ENCODE peak calls at places on chromosomes 5 and 9, in nine cellular contexts. O is IMR-90, F is AG09309, J is GM12865, D is heart right ventricle, T is right lobe of liver, B is body of pancreas, S is cardiac fibroblast, K is brain microvascular endothelial cell. Y is an unnamed sample.

GRCh38 chr9:78592866-78593265 is 295.9 kb downstream of the PSAT1 start:
- DNase-seq in O (peak), F (peak), J (no peak), D (no peak), T (no peak), B (no peak), S (no peak), K (peak), Y (peak)

GRCh38 chr5:76690027-76690679 is 25.8 kb upstream of the F2R start:
- DNase-seq in O (no peak), F (no peak), J (no peak), D (no peak), T (no peak), B (no peak), S (no peak), K (no peak), Y (no peak)

GRCh38 chr5:40578501-40579451 is 100.9 kb upstream of the PTGER4 start:
- DNase-seq in O (peak), F (no peak), J (peak), D (no peak), T (no peak), B (no peak), S (peak), K (peak), Y (no peak)

GRCh38 chr5:108276187-108276586 is 105.7 kb downstream of the FBXL17 start:
- DNase-seq in O (no peak), F (no peak), J (no peak), D (no peak), T (no peak), B (no peak), S (no peak), K (no peak), Y (no peak)

GRCh38 chr9:14315754-14316573 is 2.0 kb upstream of the NFIB start:
- DNase-seq in O (no peak), F (no peak), J (no peak), D (no peak), T (peak), B (peak), S (peak), K (peak), Y (peak)

GRCh38 chr9:81031422-81032029 is 657.8 kb downstream of the TLE1 start:
- DNase-seq in O (peak), F (no peak), J (no peak), D (no peak), T (no peak), B (peak), S (no peak), K (no peak), Y (peak)

GRCh38 chr5:124701873-124702272 is 44.6 kb downstream of the ZNF608 start:
- DNase-seq in O (no peak), F (no peak), J (peak), D (no peak), T (no peak), B (no peak), S (no peak), K (no peak), Y (no peak)

GRCh38 chr5:170554566-170555267 is 50.9 kb downstream of the KCNIP1 start:
- DNase-seq in O (peak), F (no peak), J (no peak), D (no peak), T (no peak), B (peak), S (peak), K (peak), Y (no peak)

GRCh38 chr9:133108794-133109641 is 12.0 kb downstream of the RALGDS start:
- DNase-seq in O (no peak), F (no peak), J (no peak), D (no peak), T (peak), B (no peak), S (no peak), K (no peak), Y (no peak)

GRCh38 chr5:99258819-99259218 is 330.0 kb upstream of the CHD1 start:
- DNase-seq in O (no peak), F (no peak), J (no peak), D (no peak), T (no peak), B (no peak), S (no peak), K (no peak), Y (no peak)

GRCh38 chr5:43833966-43834365 is 231.0 kb downstream of the NNT start:
- DNase-seq in O (peak), F (no peak), J (no peak), D (no peak), T (no peak), B (no peak), S (no peak), K (no peak), Y (no peak)

DNA sequence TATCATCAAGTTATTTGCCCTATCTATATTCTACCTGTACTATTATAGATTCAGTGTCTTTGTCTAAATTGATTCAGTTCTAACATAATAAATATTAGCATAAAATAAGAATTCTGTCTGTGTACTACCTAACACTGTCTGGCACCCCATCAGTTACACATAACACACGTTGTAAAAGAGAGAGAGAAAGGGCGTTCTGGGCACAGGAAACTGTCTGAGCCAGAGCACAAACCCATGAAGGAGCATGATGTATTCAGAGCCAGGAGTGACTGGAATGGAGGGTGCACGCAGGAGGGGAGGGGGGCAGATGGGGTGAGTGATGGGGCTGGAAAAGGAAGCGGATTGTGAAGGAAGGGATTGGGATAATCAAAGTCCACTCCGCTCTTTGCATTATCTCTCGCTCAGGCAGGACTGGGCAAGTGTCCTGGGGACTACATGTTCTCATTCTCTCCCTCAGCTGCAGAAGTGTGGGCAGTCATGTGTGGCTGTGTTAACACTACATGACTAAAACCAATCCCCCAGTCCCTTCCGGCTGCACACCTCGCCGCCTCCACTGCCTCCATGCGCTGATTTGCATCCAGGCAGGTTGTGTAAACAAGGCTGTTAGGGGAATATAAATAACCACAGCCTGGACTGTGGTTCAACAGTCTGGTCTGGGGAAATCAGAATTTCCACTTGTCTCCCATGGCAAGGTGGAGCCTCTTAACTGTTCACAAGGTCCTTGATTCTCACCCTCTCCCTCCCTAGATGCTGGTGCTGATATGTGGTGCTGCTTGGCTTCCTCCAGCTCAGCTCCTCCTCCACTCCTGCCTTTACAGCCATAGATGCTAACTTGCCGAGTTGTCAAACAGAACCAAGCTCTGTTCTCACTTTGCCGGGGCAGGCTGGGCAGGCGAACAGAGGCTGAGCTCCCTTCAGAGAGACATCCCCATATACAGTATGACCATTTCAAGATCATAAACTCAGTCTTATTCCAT is 367.5 kb upstream of the BRINP1 start:
- DNase-seq in O (no peak), F (no peak), J (peak), D (no peak), T (no peak), B (peak), S (no peak), K (no peak), Y (no peak)
- H3K4me3 ChIP-seq in O (no peak), F (no peak), J (no peak), D (no peak), T (no peak), B (no peak), S (no peak), K (no peak), Y (no peak)

GRCh38 chr5:35598707-35599370 is 18.8 kb upstream of the SPEF2 start:
- DNase-seq in O (no peak), F (no peak), J (peak), D (no peak), T (no peak), B (peak), S (peak), K (no peak), Y (no peak)
- TF ChIP-seq CTCF in O (no peak), F (no peak), J (no peak), D (no peak), T (peak), B (no peak), S (no peak), K (no peak), Y (no peak)

GRCh38 chr9:127586537-127586936 is 25.5 kb upstream of the STXBP1 start:
- DNase-seq in O (peak), F (no peak), J (peak), D (peak), T (peak), B (peak), S (peak), K (peak), Y (peak)
- H3K4me3 ChIP-seq in O (no peak), F (no peak), J (no peak), D (no peak), T (no peak), B (no peak), S (no peak), K (no peak), Y (no peak)

DNA sequence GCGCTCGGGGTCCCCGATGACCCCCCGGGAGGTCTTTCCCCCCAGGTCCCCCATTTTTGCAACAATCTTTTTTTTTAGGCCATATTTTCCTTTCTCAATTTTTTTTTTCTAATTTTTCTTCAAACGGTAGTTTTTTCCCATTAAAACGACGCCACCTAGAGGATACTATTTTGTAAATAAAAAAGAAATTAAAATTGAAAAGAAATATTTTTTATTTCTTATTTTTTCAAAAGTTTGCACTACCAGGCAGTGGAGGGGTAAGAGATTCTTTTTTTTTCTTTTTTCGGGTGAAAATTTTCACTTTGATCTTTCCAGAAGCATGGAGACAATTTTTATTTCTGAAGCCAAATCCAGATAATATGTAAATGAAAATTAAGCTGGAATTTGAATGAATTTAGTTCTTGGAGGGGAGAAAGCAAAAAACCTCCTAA is 712 bp downstream of the ZNF618 start:
- DNase-seq in O (peak), F (no peak), J (no peak), D (no peak), T (no peak), B (no peak), S (peak), K (no peak), Y (peak)
- TF ChIP-seq CTCF in O (peak), F (peak), J (no peak), D (peak), T (peak), B (peak), S (peak), K (peak), Y (peak)